ENCODE peak calls at places on chromosomes 5 and 9, in seven cellular contexts. W, D, U, T, Y, H and O are unnamed samples.

GRCh38 chr5:39427225-39427624 is 2.4 kb upstream of the DAB2 start:
- DNase-seq in W (no peak), D (no peak), U (no peak), T (no peak), Y (no peak), H (no peak), O (no peak)

GRCh38 chr5:2757563-2758311 is 6.3 kb upstream of the IRX2 start:
- DNase-seq in W (peak), D (no peak), U (no peak), T (no peak), Y (no peak), H (no peak), O (no peak)

GRCh38 chr5:104937591-104937990 is 1375.0 kb upstream of the NUDT12 start:
- DNase-seq in W (no peak), D (no peak), U (no peak), T (no peak), Y (no peak), H (no peak), O (no peak)

GRCh38 chr5:66807743-66808142 is 211.6 kb downstream of the MAST4 start:
- DNase-seq in W (peak), D (no peak), U (no peak), T (peak), Y (peak), H (no peak), O (peak)

GRCh38 chr5:107900721-107901120 is 230.0 kb upstream of the EFNA5 start:
- DNase-seq in W (no peak), D (no peak), U (no peak), T (no peak), Y (no peak), H (no peak), O (no peak)

GRCh38 chr5:174311531-174312269 is 266.2 kb downstream of the NSG2 start:
- DNase-seq in W (no peak), D (peak), U (no peak), T (peak), Y (peak), H (peak), O (peak)

GRCh38 chr9:119675951-119676350 is 306.7 kb upstream of the BRINP1 start:
- DNase-seq in W (no peak), D (no peak), U (no peak), T (no peak), Y (no peak), H (no peak), O (no peak)

GRCh38 chr5:114360816-114361723 is 800 bp upstream of the KCNN2 start:
- DNase-seq in W (no peak), D (peak), U (no peak), T (no peak), Y (peak), H (no peak), O (no peak)

GRCh38 chr9:28805197-28805596 is 1231.9 kb upstream of the C9orf72 start:
- DNase-seq in W (no peak), D (no peak), U (no peak), T (no peak), Y (no peak), H (no peak), O (no peak)

GRCh38 chr5:74016373-74016772 is 390.4 kb downstream of the ARHGEF28 start:
- DNase-seq in W (no peak), D (no peak), U (no peak), T (peak), Y (no peak), H (no peak), O (peak)

GRCh38 chr5:172533399-172534228 is 79.3 kb upstream of the SH3PXD2B start:
- DNase-seq in W (peak), D (no peak), U (no peak), T (no peak), Y (no peak), H (no peak), O (no peak)

GRCh38 chr9:106634183-106634582 is 228.8 kb upstream of the ZNF462 start:
- DNase-seq in W (no peak), D (no peak), U (no peak), T (no peak), Y (no peak), H (no peak), O (no peak)

GRCh38 chr9:124513374-124513994 is 6.3 kb upstream of the NR5A1 start:
- DNase-seq in W (no peak), D (no peak), U (no peak), T (peak), Y (no peak), H (no peak), O (no peak)